ENCODE peak calls at places on chromosomes 2 and 18, in ten cellular contexts. X, Q, C, R, M, D, I, Z, K and U are unnamed samples.

GRCh38 chr2:150981826-150982225 is 279.8 kb downstream of the RBM43 start:
- DNase-seq in Z (no peak), M (peak; percentile 8), R (no peak), X (no peak), Q (peak; percentile 31), K (no peak), I (no peak), D (no peak), C (no peak), U (no peak)

GRCh38 chr2:113762377-113763118 is 6.1 kb upstream of the SLC35F5 start:
- DNase-seq in Z (no peak), X (no peak), D (no peak), Q (peak; percentile 78), I (no peak), M (peak; percentile 39), R (no peak), C (no peak), K (no peak), U (no peak)

GRCh38 chr2:207467716-207468347 is 61.9 kb upstream of the CREB1 start:
- DNase-seq in C (no peak), I (no peak), D (no peak), R (no peak), M (peak; percentile 47), Q (peak; percentile 76), Z (no peak), K (no peak), X (no peak), U (no peak)

GRCh38 chr2:15223887-15224286 is 337.2 kb downstream of the NBAS start:
- DNase-seq in C (no peak), Z (no peak), X (no peak), M (peak; percentile 73), Q (peak; percentile 96), R (no peak), D (no peak), I (no peak), K (no peak), U (no peak)

GRCh38 chr2:128425731-128426620 is 107.3 kb upstream of the HS6ST1 start:
- DNase-seq in Z (no peak), I (no peak), R (no peak), C (no peak), D (no peak), K (no peak), Q (no peak), M (peak; percentile 53), X (no peak), U (no peak)

GRCh38 chr2:88099798-88100488 is 27.9 kb downstream of the FABP1 start:
- DNase-seq in Q (peak; percentile 7), C (no peak), Z (no peak), M (peak; percentile 14), R (no peak), I (no peak), K (no peak), D (no peak), X (no peak), U (no peak)

GRCh38 chr18:28086530-28087172 is 90.3 kb downstream of the CDH2 start:
- DNase-seq in Z (no peak), M (peak; percentile 15), D (no peak), R (no peak), K (no peak), X (no peak), I (no peak), Q (peak; percentile 81), C (no peak), U (no peak)

GRCh38 chr2:27889774-27890145 is 427 bp downstream of the RBKS start:
- DNase-seq in R (no peak), M (no peak), K (no peak), Z (no peak), D (no peak), C (no peak), X (no peak), Q (peak; percentile 29), I (no peak), U (no peak)

GRCh38 chr2:138239902-138240595 is 261.5 kb upstream of the SPOPL start:
- DNase-seq in Z (no peak), I (no peak), C (no peak), X (no peak), M (no peak), Q (peak; percentile 46), D (no peak), K (no peak), R (no peak), U (no peak)

GRCh38 chr2:58484201-58484600 is 243.1 kb upstream of the FANCL start:
- DNase-seq in M (peak; percentile 4), R (no peak), Z (no peak), Q (peak; percentile 0), D (no peak), I (no peak), X (no peak), K (no peak), C (no peak), U (no peak)

GRCh38 chr2:51068237-51068636 is 36.3 kb upstream of the NRXN1 start:
- DNase-seq in Z (no peak), I (no peak), Q (no peak), X (no peak), D (no peak), C (no peak), R (no peak), K (no peak), M (no peak), U (no peak)

GRCh38 chr2:9251154-9252001 is 44.8 kb downstream of the ASAP2 start:
- DNase-seq in K (no peak), R (no peak), C (no peak), X (no peak), Z (no peak), I (no peak), D (no peak), Q (peak; percentile 80), M (peak; percentile 58), U (no peak)

GRCh38 chr2:188786368-188786781 is 187.8 kb upstream of the COL3A1 start:
- DNase-seq in Q (peak; percentile 94), K (no peak), I (no peak), D (peak; percentile 47), X (no peak), R (no peak), C (no peak), M (peak; percentile 43), Z (no peak), U (no peak)

GRCh38 chr18:62334110-62334509 is 9.0 kb downstream of the TNFRSF11A start:
- DNase-seq in X (no peak), C (no peak), I (no peak), M (peak; percentile 42), Q (peak; percentile 39), Z (no peak), D (no peak), K (no peak), R (no peak), U (no peak)

GRCh38 chr2:143029141-143029540 is 100.1 kb upstream of the ARHGAP15 start:
- DNase-seq in K (no peak), C (no peak), I (no peak), Q (no peak), X (no peak), Z (no peak), D (no peak), R (no peak), M (no peak), U (no peak)

GRCh38 chr2:172425336-172425735 is 2.0 kb upstream of the ITGA6 start:
- DNase-seq in I (no peak), C (no peak), Q (no peak), M (no peak), D (no peak), Z (no peak), X (no peak), K (no peak), R (no peak), U (no peak)

GRCh38 chr2:30686000-30686399 is 121.2 kb downstream of the CAPN13 start:
- DNase-seq in X (no peak), D (no peak), R (no peak), I (no peak), Q (no peak), C (no peak), K (peak; percentile 79), M (no peak), Z (no peak), U (no peak)

GRCh38 chr18:55762424-55762823 is 174.4 kb upstream of the TCF4 start:
- DNase-seq in C (no peak), X (no peak), Q (no peak), D (no peak), Z (no peak), R (no peak), M (no peak), I (no peak), K (no peak), U (no peak)

GRCh38 chr2:23624378-23624777 is 239.4 kb downstream of the KLHL29 start:
- DNase-seq in Q (peak; percentile 12), D (no peak), C (no peak), R (no peak), Z (no peak), X (no peak), M (no peak), I (peak; percentile 15), K (no peak), U (no peak)

GRCh38 chr2:11498543-11499034 is 32.6 kb upstream of the E2F6 start:
- DNase-seq in D (no peak), M (no peak), C (no peak), R (no peak), K (no peak), Z (no peak), I (peak; percentile 36), X (no peak), Q (no peak), U (peak; percentile 6)

GRCh38 chr18:70659026-70659726 is 370.3 kb downstream of the SOCS6 start:
- DNase-seq in Q (peak; percentile 96), C (no peak), Z (peak; percentile 75), X (no peak), I (no peak), R (no peak), D (no peak), K (no peak), M (no peak), U (no peak)

GRCh38 chr2:44077942-44078511 is 82.2 kb upstream of the LRPPRC start:
- DNase-seq in Q (no peak), D (no peak), K (no peak), R (no peak), X (no peak), M (no peak), I (no peak), C (no peak), Z (no peak), U (no peak)

GRCh38 chr2:28958689-28959088 is 22.4 kb upstream of the TOGARAM2 start:
- DNase-seq in X (no peak), Q (peak; percentile 85), I (peak; percentile 54), R (no peak), Z (peak; percentile 15), K (peak; percentile 88), M (peak; percentile 83), D (no peak), C (no peak), U (no peak)

GRCh38 chr2:17672583-17673317 is 80.9 kb downstream of the SMC6 start:
- DNase-seq in X (no peak), M (peak; percentile 23), I (no peak), D (no peak), R (no peak), K (no peak), Z (no peak), Q (peak; percentile 48), C (no peak), U (no peak)